ENCODE peak calls at places on chromosome 22, in six cellular contexts. One of them, this sample, is unnamed.
A peak's percentile ranks its signal among the peaks of the same experiment; 100 is the strongest.

GRCh38 chr22:38965614-38966378 is 8.4 kb downstream of the APOBEC3A start:
- DNase-seq in T1000: no peak
- DNase-seq in COR-L47: no peak
- DNase-seq in stimulated activated CD4-positive, alpha-beta T cell treated with anti-CD3 and anti-CD28 coated beads, Interleukin-2, amount 100 ng/mL, for 24 hours: no peak
- DNase-seq in NCI-H187 treated with DMSO at 0.1 percent for 48 hours: no peak
- DNase-seq in activated CD4-positive, alpha-beta memory T cell treated with anti-CD3 and anti-CD28 coated beads for 36 hours: no peak
- DNase-seq in this sample: no peak

GRCh38 chr22:36211237-36211881 is 9.8 kb upstream of the APOL4 start:
- DNase-seq in T1000: no peak
- DNase-seq in COR-L47: peak; percentile 76
- DNase-seq in stimulated activated CD4-positive, alpha-beta T cell treated with anti-CD3 and anti-CD28 coated beads, Interleukin-2, amount 100 ng/mL, for 24 hours: no peak
- DNase-seq in NCI-H187 treated with DMSO at 0.1 percent for 48 hours: no peak
- DNase-seq in activated CD4-positive, alpha-beta memory T cell treated with anti-CD3 and anti-CD28 coated beads for 36 hours: no peak
- DNase-seq in this sample: peak; percentile 39

GRCh38 chr22:46036558-46037408 is 59.8 kb upstream of the WNT7B start:
- DNase-seq in T1000: no peak
- DNase-seq in COR-L47: no peak
- DNase-seq in stimulated activated CD4-positive, alpha-beta T cell treated with anti-CD3 and anti-CD28 coated beads, Interleukin-2, amount 100 ng/mL, for 24 hours: peak; percentile 41
- DNase-seq in NCI-H187 treated with DMSO at 0.1 percent for 48 hours: no peak
- DNase-seq in activated CD4-positive, alpha-beta memory T cell treated with anti-CD3 and anti-CD28 coated beads for 36 hours: peak; percentile 66
- DNase-seq in this sample: peak; percentile 38

GRCh38 chr22:29872145-29872893 is 10.7 kb upstream of the MTMR3 start:
- DNase-seq in T1000: no peak
- DNase-seq in COR-L47: no peak
- DNase-seq in stimulated activated CD4-positive, alpha-beta T cell treated with anti-CD3 and anti-CD28 coated beads, Interleukin-2, amount 100 ng/mL, for 24 hours: no peak
- DNase-seq in NCI-H187 treated with DMSO at 0.1 percent for 48 hours: no peak
- DNase-seq in activated CD4-positive, alpha-beta memory T cell treated with anti-CD3 and anti-CD28 coated beads for 36 hours: no peak
- DNase-seq in this sample: no peak

GRCh38 chr22:33897621-33897910 is 22.7 kb downstream of the LARGE1 start:
- DNase-seq in T1000: no peak
- DNase-seq in COR-L47: no peak
- DNase-seq in stimulated activated CD4-positive, alpha-beta T cell treated with anti-CD3 and anti-CD28 coated beads, Interleukin-2, amount 100 ng/mL, for 24 hours: no peak
- DNase-seq in NCI-H187 treated with DMSO at 0.1 percent for 48 hours: peak; percentile 43
- DNase-seq in activated CD4-positive, alpha-beta memory T cell treated with anti-CD3 and anti-CD28 coated beads for 36 hours: no peak
- DNase-seq in this sample: peak; percentile 8

GRCh38 chr22:27228771-27229170 is 571.4 kb downstream of the MIAT start:
- DNase-seq in T1000: no peak
- DNase-seq in COR-L47: no peak
- DNase-seq in stimulated activated CD4-positive, alpha-beta T cell treated with anti-CD3 and anti-CD28 coated beads, Interleukin-2, amount 100 ng/mL, for 24 hours: no peak
- DNase-seq in NCI-H187 treated with DMSO at 0.1 percent for 48 hours: no peak
- DNase-seq in activated CD4-positive, alpha-beta memory T cell treated with anti-CD3 and anti-CD28 coated beads for 36 hours: no peak
- DNase-seq in this sample: no peak

GRCh38 chr22:45058622-45058912 is 48.8 kb upstream of the PHF21B start:
- DNase-seq in T1000: no peak
- DNase-seq in COR-L47: no peak
- DNase-seq in stimulated activated CD4-positive, alpha-beta T cell treated with anti-CD3 and anti-CD28 coated beads, Interleukin-2, amount 100 ng/mL, for 24 hours: no peak
- DNase-seq in NCI-H187 treated with DMSO at 0.1 percent for 48 hours: no peak
- DNase-seq in activated CD4-positive, alpha-beta memory T cell treated with anti-CD3 and anti-CD28 coated beads for 36 hours: no peak
- DNase-seq in this sample: no peak

GRCh38 chr22:49244466-49245420 is 582.9 kb downstream of the BRD1 start:
- DNase-seq in T1000: no peak
- DNase-seq in COR-L47: no peak
- DNase-seq in stimulated activated CD4-positive, alpha-beta T cell treated with anti-CD3 and anti-CD28 coated beads, Interleukin-2, amount 100 ng/mL, for 24 hours: no peak
- DNase-seq in NCI-H187 treated with DMSO at 0.1 percent for 48 hours: no peak
- DNase-seq in activated CD4-positive, alpha-beta memory T cell treated with anti-CD3 and anti-CD28 coated beads for 36 hours: no peak
- DNase-seq in this sample: no peak

GRCh38 chr22:40511604-40512003 is 124.9 kb downstream of the MRTFA start:
- DNase-seq in T1000: no peak
- DNase-seq in COR-L47: no peak
- DNase-seq in stimulated activated CD4-positive, alpha-beta T cell treated with anti-CD3 and anti-CD28 coated beads, Interleukin-2, amount 100 ng/mL, for 24 hours: no peak
- DNase-seq in NCI-H187 treated with DMSO at 0.1 percent for 48 hours: no peak
- DNase-seq in activated CD4-positive, alpha-beta memory T cell treated with anti-CD3 and anti-CD28 coated beads for 36 hours: no peak
- DNase-seq in this sample: no peak

GRCh38 chr22:18067548-18068341 is 10.0 kb upstream of the PEX26 start:
- DNase-seq in T1000: no peak
- DNase-seq in COR-L47: no peak
- DNase-seq in stimulated activated CD4-positive, alpha-beta T cell treated with anti-CD3 and anti-CD28 coated beads, Interleukin-2, amount 100 ng/mL, for 24 hours: no peak
- DNase-seq in NCI-H187 treated with DMSO at 0.1 percent for 48 hours: no peak
- DNase-seq in activated CD4-positive, alpha-beta memory T cell treated with anti-CD3 and anti-CD28 coated beads for 36 hours: no peak
- DNase-seq in this sample: no peak

GRCh38 chr22:28791841-28792490 is 8.4 kb downstream of the XBP1 start:
- DNase-seq in T1000: no peak
- DNase-seq in COR-L47: no peak
- DNase-seq in stimulated activated CD4-positive, alpha-beta T cell treated with anti-CD3 and anti-CD28 coated beads, Interleukin-2, amount 100 ng/mL, for 24 hours: no peak
- DNase-seq in NCI-H187 treated with DMSO at 0.1 percent for 48 hours: no peak
- DNase-seq in activated CD4-positive, alpha-beta memory T cell treated with anti-CD3 and anti-CD28 coated beads for 36 hours: no peak
- DNase-seq in this sample: no peak

GRCh38 chr22:46619830-46620501 is at the start of gene GRAMD4:
- DNase-seq in T1000: no peak
- DNase-seq in COR-L47: no peak
- DNase-seq in stimulated activated CD4-positive, alpha-beta T cell treated with anti-CD3 and anti-CD28 coated beads, Interleukin-2, amount 100 ng/mL, for 24 hours: no peak
- DNase-seq in NCI-H187 treated with DMSO at 0.1 percent for 48 hours: no peak
- DNase-seq in activated CD4-positive, alpha-beta memory T cell treated with anti-CD3 and anti-CD28 coated beads for 36 hours: no peak
- DNase-seq in this sample: no peak

GRCh38 chr22:30074147-30074546 is 6.1 kb upstream of the HORMAD2 start:
- DNase-seq in T1000: no peak
- DNase-seq in COR-L47: no peak
- DNase-seq in stimulated activated CD4-positive, alpha-beta T cell treated with anti-CD3 and anti-CD28 coated beads, Interleukin-2, amount 100 ng/mL, for 24 hours: no peak
- DNase-seq in NCI-H187 treated with DMSO at 0.1 percent for 48 hours: no peak
- DNase-seq in activated CD4-positive, alpha-beta memory T cell treated with anti-CD3 and anti-CD28 coated beads for 36 hours: no peak
- DNase-seq in this sample: no peak

GRCh38 chr22:37985751-37986281 is 1.5 kb upstream of the SOX10 start:
- DNase-seq in T1000: no peak
- DNase-seq in COR-L47: no peak
- DNase-seq in stimulated activated CD4-positive, alpha-beta T cell treated with anti-CD3 and anti-CD28 coated beads, Interleukin-2, amount 100 ng/mL, for 24 hours: no peak
- DNase-seq in NCI-H187 treated with DMSO at 0.1 percent for 48 hours: no peak
- DNase-seq in activated CD4-positive, alpha-beta memory T cell treated with anti-CD3 and anti-CD28 coated beads for 36 hours: no peak
- DNase-seq in this sample: no peak

GRCh38 chr22:19703869-19704268 is 10.4 kb upstream of the SEPTIN5 start:
- DNase-seq in T1000: no peak
- DNase-seq in COR-L47: peak; percentile 31
- DNase-seq in stimulated activated CD4-positive, alpha-beta T cell treated with anti-CD3 and anti-CD28 coated beads, Interleukin-2, amount 100 ng/mL, for 24 hours: no peak
- DNase-seq in NCI-H187 treated with DMSO at 0.1 percent for 48 hours: no peak
- DNase-seq in activated CD4-positive, alpha-beta memory T cell treated with anti-CD3 and anti-CD28 coated beads for 36 hours: no peak
- DNase-seq in this sample: peak; percentile 53

This sample was measured in NCI-H345.